ENCODE peak calls at places on chromosomes 5 and 9, in four cellular contexts. V, B, O and N are unnamed samples.

GRCh38 chr9:97565262-97565661 is 63.8 kb downstream of the TMOD1 start:
- DNase-seq in V (no peak), B (no peak), O (no peak), N (no peak)

GRCh38 chr5:163841-164240 is 27.5 kb upstream of the LRRC14B start:
- DNase-seq in V (no peak), B (no peak), O (no peak), N (no peak)

GRCh38 chr5:10310073-10310779 is 2.5 kb upstream of the CMBL start:
- DNase-seq in V (no peak), B (no peak), O (no peak), N (no peak)

GRCh38 chr5:27015758-27016157 is 22.6 kb downstream of the CDH9 start:
- DNase-seq in V (no peak), B (no peak), O (no peak), N (no peak)

GRCh38 chr5:133250527-133250926 is 198.7 kb downstream of the HSPA4 start:
- DNase-seq in V (no peak), B (no peak), O (no peak), N (peak; percentile 84)

GRCh38 chr5:57783693-57784092 is 301.1 kb upstream of the ACTBL2 start:
- DNase-seq in V (no peak), B (no peak), O (no peak), N (no peak)

GRCh38 chr5:120255214-120255613 is 208.9 kb upstream of the PRR16 start:
- DNase-seq in V (no peak), B (no peak), O (no peak), N (no peak)

GRCh38 chr9:136594492-136594891 is 48.6 kb upstream of the NOTCH1 start:
- DNase-seq in V (no peak), B (no peak), O (no peak), N (no peak)